ENCODE peak calls at places on chromosomes 7 and 10, in five cellular contexts. One of them, this sample, is unnamed. For H3K27me3, the result is how much of the 10 kb centered on the place peaks cover.

GRCh38 chr10:60549686-60550085 is 160.0 kb upstream of the ANK3 start:
- DNase-seq in uterus: no peak
- DNase-seq in body of pancreas: no peak
- DNase-seq in endothelial cell of umbilical vein: peak
- DNase-seq in WERI-Rb-1: no peak
- DNase-seq in this sample: no peak

GRCh38 chr7:134421998-134422397 is 36.9 kb downstream of the AKR1B1 start:
- DNase-seq in uterus: no peak
- DNase-seq in body of pancreas: no peak
- DNase-seq in endothelial cell of umbilical vein: peak
- DNase-seq in WERI-Rb-1: no peak
- DNase-seq in this sample: no peak

GRCh38 chr7:117941138-117941810 is 68.0 kb upstream of the CTTNBP2 start:
- DNase-seq in uterus: no peak
- DNase-seq in body of pancreas: no peak
- DNase-seq in endothelial cell of umbilical vein: no peak
- DNase-seq in WERI-Rb-1: no peak
- DNase-seq in this sample: no peak

GRCh38 chr7:18320971-18321567 is 174.5 kb upstream of the HDAC9 start:
- DNase-seq in uterus: no peak
- DNase-seq in body of pancreas: no peak
- DNase-seq in endothelial cell of umbilical vein: peak
- DNase-seq in WERI-Rb-1: no peak
- DNase-seq in this sample: no peak

GRCh38 chr10:132429281-132430230 is 32.6 kb downstream of the PWWP2B start:
- DNase-seq in uterus: no peak
- DNase-seq in body of pancreas: no peak
- DNase-seq in endothelial cell of umbilical vein: no peak
- DNase-seq in WERI-Rb-1: no peak
- DNase-seq in this sample: no peak

GRCh38 chr7:4880218-4880617 is 3.3 kb downstream of the RADIL start:
- DNase-seq in uterus: no peak
- DNase-seq in body of pancreas: no peak
- DNase-seq in endothelial cell of umbilical vein: no peak
- DNase-seq in WERI-Rb-1: no peak
- DNase-seq in this sample: peak

GRCh38 chr7:141280100-141280499 is 206.2 kb downstream of the TMEM178B start:
- DNase-seq in uterus: no peak
- DNase-seq in body of pancreas: no peak
- DNase-seq in endothelial cell of umbilical vein: no peak
- DNase-seq in WERI-Rb-1: no peak
- DNase-seq in this sample: no peak

GRCh38 chr7:131034166-131034881 is 293.4 kb upstream of the MKLN1 start:
- DNase-seq in uterus: no peak
- DNase-seq in body of pancreas: peak
- DNase-seq in endothelial cell of umbilical vein: no peak
- DNase-seq in WERI-Rb-1: no peak
- DNase-seq in this sample: no peak

GRCh38 chr10:124935946-124936345 is 6.0 kb upstream of the ZRANB1 start:
- DNase-seq in uterus: no peak
- DNase-seq in body of pancreas: no peak
- DNase-seq in endothelial cell of umbilical vein: no peak
- DNase-seq in WERI-Rb-1: no peak
- DNase-seq in this sample: no peak

GRCh38 chr10:80205478-80206276 is at the start of gene ANXA11:
- DNase-seq in uterus: peak
- DNase-seq in body of pancreas: peak
- DNase-seq in endothelial cell of umbilical vein: peak
- DNase-seq in WERI-Rb-1: peak
- DNase-seq in this sample: peak

GRCh38 chr7:24963218-24963617 is 16.8 kb downstream of the OSBPL3 start:
- DNase-seq in uterus: no peak
- DNase-seq in body of pancreas: peak
- DNase-seq in endothelial cell of umbilical vein: no peak
- DNase-seq in WERI-Rb-1: no peak
- DNase-seq in this sample: peak

GRCh38 chr10:132248455-132249231 is 59.1 kb downstream of the STK32C start:
- DNase-seq in uterus: no peak
- DNase-seq in body of pancreas: peak
- DNase-seq in endothelial cell of umbilical vein: peak
- DNase-seq in WERI-Rb-1: peak
- DNase-seq in this sample: no peak

GRCh38 chr7:115297651-115298050 is 375.8 kb downstream of the MDFIC start:
- DNase-seq in uterus: no peak
- DNase-seq in body of pancreas: peak
- DNase-seq in endothelial cell of umbilical vein: peak
- DNase-seq in WERI-Rb-1: no peak
- DNase-seq in this sample: peak

GRCh38 chr10:107163904-107164861 is at the start of gene SORCS1:
- DNase-seq in uterus: peak
- DNase-seq in body of pancreas: peak
- DNase-seq in endothelial cell of umbilical vein: no peak
- DNase-seq in WERI-Rb-1: peak
- DNase-seq in this sample: no peak

GRCh38 chr7:44471436-44471835 is 19.0 kb downstream of the NUDCD3 start:
- DNase-seq in uterus: no peak
- DNase-seq in body of pancreas: no peak
- DNase-seq in endothelial cell of umbilical vein: no peak
- DNase-seq in WERI-Rb-1: no peak
- DNase-seq in this sample: no peak

GRCh38 chr10:103764296-103765088 is 90.9 kb downstream of the SH3PXD2A start:
- DNase-seq in uterus: no peak
- DNase-seq in body of pancreas: no peak
- DNase-seq in endothelial cell of umbilical vein: no peak
- DNase-seq in WERI-Rb-1: no peak
- DNase-seq in this sample: no peak

GRCh38 chr7:71208881-71209280 is 76.9 kb downstream of the GALNT17 start:
- DNase-seq in uterus: no peak
- DNase-seq in body of pancreas: no peak
- DNase-seq in endothelial cell of umbilical vein: no peak
- DNase-seq in WERI-Rb-1: no peak
- DNase-seq in this sample: no peak

GRCh38 chr7:156776527-156776926 is 116.5 kb downstream of the LMBR1 start:
- DNase-seq in uterus: no peak
- DNase-seq in body of pancreas: no peak
- DNase-seq in endothelial cell of umbilical vein: no peak
- DNase-seq in WERI-Rb-1: no peak
- DNase-seq in this sample: no peak

GRCh38 chr7:98357751-98358161 is 43.1 kb downstream of the BAIAP2L1 start:
- DNase-seq in uterus: peak
- DNase-seq in body of pancreas: peak
- DNase-seq in endothelial cell of umbilical vein: peak
- DNase-seq in WERI-Rb-1: no peak
- DNase-seq in this sample: peak

GRCh38 chr10:119479532-119479931 is 63.0 kb downstream of the RGS10 start:
- DNase-seq in uterus: no peak
- DNase-seq in body of pancreas: no peak
- DNase-seq in endothelial cell of umbilical vein: no peak
- DNase-seq in WERI-Rb-1: no peak
- DNase-seq in this sample: no peak

GRCh38 chr7:21412291-21412896 is 15.5 kb upstream of the SP4 start:
- DNase-seq in uterus: no peak
- DNase-seq in body of pancreas: no peak
- DNase-seq in endothelial cell of umbilical vein: no peak
- DNase-seq in WERI-Rb-1: no peak
- DNase-seq in this sample: no peak

GRCh38 chr7:28626629-28627262 is 214.4 kb downstream of the CREB5 start:
- DNase-seq in uterus: peak
- DNase-seq in body of pancreas: peak
- DNase-seq in endothelial cell of umbilical vein: peak
- DNase-seq in WERI-Rb-1: peak
- DNase-seq in this sample: no peak

GRCh38 chr10:35412900-35413491 is 76.7 kb downstream of the CCNY start:
- DNase-seq in uterus: no peak
- DNase-seq in body of pancreas: no peak
- DNase-seq in endothelial cell of umbilical vein: peak
- DNase-seq in WERI-Rb-1: no peak
- DNase-seq in this sample: no peak

GRCh38 chr7:130063036-130063435 is 7.3 kb upstream of the KLHDC10 start:
- DNase-seq in uterus: no peak
- DNase-seq in body of pancreas: peak
- DNase-seq in endothelial cell of umbilical vein: peak
- DNase-seq in WERI-Rb-1: peak
- DNase-seq in this sample: peak

GRCh38 chr10:93077860-93078337 is 4.2 kb downstream of the CYP26A1 start:
- DNase-seq in uterus: no peak
- DNase-seq in body of pancreas: no peak
- DNase-seq in endothelial cell of umbilical vein: no peak
- DNase-seq in WERI-Rb-1: no peak
- DNase-seq in this sample: no peak

GRCh38 chr10:93081296-93081695 is 7.6 kb downstream of the CYP26A1 start:
- DNase-seq in uterus: no peak
- DNase-seq in body of pancreas: no peak
- DNase-seq in endothelial cell of umbilical vein: no peak
- DNase-seq in WERI-Rb-1: no peak
- DNase-seq in this sample: no peak

GRCh38 chr10:93081834-93082233 is 8.1 kb downstream of the CYP26A1 start:
- DNase-seq in uterus: no peak
- DNase-seq in body of pancreas: no peak
- DNase-seq in endothelial cell of umbilical vein: no peak
- DNase-seq in WERI-Rb-1: no peak
- DNase-seq in this sample: no peak

GRCh38 chr10:93080350-93081046 is 6.8 kb downstream of the CYP26A1 start:
- DNase-seq in uterus: no peak
- DNase-seq in body of pancreas: peak
- DNase-seq in endothelial cell of umbilical vein: no peak
- DNase-seq in WERI-Rb-1: peak
- DNase-seq in this sample: no peak

GRCh38 chr10:93079663-93080349 is 6.1 kb downstream of the CYP26A1 start:
- DNase-seq in uterus: no peak
- DNase-seq in body of pancreas: no peak
- DNase-seq in endothelial cell of umbilical vein: no peak
- DNase-seq in WERI-Rb-1: no peak
- DNase-seq in this sample: no peak
- H3K4me3 ChIP-seq in uterus: no peak
- H3K4me3 ChIP-seq in body of pancreas: no peak
- H3K4me3 ChIP-seq in endothelial cell of umbilical vein: no peak
- H3K4me3 ChIP-seq in WERI-Rb-1: peak
- H3K4me3 ChIP-seq in this sample: no peak

DNA sequence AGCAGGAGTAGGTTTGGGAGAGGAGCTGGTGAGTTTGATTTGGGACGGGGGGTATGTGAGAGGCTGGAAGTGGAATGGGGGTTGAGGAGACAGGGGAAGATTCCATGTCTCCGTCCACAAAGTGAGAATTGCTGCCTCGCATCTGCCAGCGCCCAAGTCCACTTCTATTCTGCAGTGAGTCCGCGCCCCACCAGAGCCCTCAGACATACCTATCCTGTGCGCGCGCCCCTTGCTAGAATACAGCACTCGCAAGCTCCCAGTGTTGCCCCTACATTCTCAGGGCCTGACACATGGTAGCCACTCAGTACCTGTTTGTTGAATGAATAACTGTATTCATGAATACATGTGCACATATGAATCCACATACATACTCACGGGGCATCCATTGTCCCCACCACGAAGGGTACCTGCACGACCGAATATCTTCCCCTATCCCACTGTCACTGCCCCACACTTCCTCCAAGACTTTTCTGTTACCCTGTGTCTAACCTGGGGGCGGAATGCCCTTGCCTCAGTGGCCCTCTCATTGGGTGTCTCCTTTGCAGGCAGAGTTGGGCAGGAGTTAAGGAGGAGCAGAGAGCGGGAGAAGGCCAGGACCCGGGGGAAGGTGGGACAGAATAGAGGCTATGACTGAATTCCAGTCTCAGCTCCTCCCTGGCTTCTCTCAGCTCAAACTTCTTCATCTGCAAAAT is 19.9 kb downstream of the POLL start:
- DNase-seq in uterus: no peak
- DNase-seq in body of pancreas: no peak
- DNase-seq in endothelial cell of umbilical vein: no peak
- DNase-seq in WERI-Rb-1: no peak
- DNase-seq in this sample: no peak
- H3K27me3 ChIP-seq in uterus: under half
- H3K27me3 ChIP-seq in body of pancreas: under half
- H3K27me3 ChIP-seq in endothelial cell of umbilical vein: under half
- H3K27me3 ChIP-seq in WERI-Rb-1: under half
- H3K27me3 ChIP-seq in this sample: under half

DNA sequence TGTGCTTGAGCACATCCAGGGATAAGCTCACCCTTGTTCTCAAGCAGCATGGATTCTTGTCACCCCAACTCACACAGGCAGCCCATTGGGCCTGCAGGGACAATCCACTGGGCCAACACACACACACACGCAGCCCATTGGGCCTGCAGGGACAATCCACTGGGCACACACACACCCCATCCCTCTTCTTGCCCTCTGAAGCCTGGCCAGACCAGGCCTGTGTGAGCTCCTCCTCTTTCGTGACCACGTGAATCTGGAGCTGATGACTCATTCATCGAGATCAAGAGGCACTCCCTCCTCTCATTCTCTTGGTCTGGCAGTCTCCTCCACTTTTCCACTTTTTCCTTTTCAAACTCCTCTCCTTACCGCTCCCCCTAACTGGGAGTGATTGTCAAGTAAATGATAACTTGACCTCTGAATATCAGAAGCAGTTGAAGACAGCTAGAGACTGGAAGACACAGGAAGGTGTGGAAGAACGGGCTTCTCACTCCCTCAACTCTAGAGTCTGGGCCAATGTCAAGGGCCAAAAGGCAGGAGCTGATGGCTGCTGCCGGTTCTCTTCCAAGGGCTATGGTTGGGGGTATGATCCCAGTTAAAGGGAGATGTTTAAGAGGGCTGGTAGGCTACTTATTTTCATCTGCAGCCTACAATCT is 89.7 kb downstream of the HIPK2 start:
- DNase-seq in uterus: no peak
- DNase-seq in body of pancreas: no peak
- DNase-seq in endothelial cell of umbilical vein: no peak
- DNase-seq in WERI-Rb-1: no peak
- DNase-seq in this sample: no peak
- H3K27ac ChIP-seq in uterus: no peak
- H3K27ac ChIP-seq in body of pancreas: no peak
- H3K27ac ChIP-seq in endothelial cell of umbilical vein: no peak
- H3K27ac ChIP-seq in WERI-Rb-1: no peak
- H3K27ac ChIP-seq in this sample: no peak

DNA sequence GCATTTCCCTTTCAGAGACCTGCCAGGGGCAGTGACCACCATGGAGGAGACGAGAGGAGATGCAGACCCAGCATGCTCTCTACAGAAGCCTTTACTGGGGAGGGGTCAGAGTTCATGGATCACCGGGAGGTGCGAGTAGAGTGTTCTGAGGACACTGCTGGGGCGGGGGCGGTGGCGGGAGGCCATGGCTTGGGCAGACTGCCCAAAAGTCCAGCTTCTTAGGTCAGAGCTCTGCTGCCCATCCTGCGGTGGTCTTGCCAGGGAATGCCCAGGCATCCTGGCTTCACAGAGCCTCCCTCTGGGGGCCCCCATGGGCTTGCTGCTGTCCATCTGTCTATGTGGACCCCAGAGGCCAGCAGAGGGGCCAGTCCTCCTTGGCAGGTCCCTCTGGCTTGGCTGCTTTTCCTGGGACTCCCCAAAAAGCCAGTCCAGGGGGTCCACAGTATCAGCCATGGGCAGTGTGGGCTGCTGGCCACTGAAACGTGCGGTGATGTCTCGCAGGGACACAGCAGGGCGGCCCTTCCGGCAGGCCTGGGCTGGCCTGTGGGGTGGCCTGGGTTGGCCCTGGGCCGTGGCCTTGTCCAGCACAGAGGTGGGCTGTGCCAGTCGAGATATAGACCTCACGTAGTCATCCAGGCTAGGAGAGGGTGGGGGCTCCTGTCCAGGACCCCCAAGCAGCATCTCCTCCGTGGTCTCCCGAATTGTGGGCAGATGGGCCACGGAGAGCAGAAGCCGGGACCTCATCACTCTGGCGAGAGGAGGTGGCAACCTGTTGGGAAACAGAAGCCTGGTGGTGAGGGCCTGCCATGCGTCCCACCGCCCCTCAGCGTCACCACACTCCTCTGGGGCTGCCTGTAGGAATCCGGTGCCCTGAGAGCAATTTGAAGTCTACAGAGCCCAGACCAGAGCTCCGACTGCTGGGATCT is 1.1 kb downstream of the DEPP1 start:
- DNase-seq in uterus: peak
- DNase-seq in body of pancreas: peak
- DNase-seq in endothelial cell of umbilical vein: no peak
- DNase-seq in WERI-Rb-1: no peak
- DNase-seq in this sample: peak
- H3K4me3 ChIP-seq in uterus: peak
- H3K4me3 ChIP-seq in body of pancreas: peak
- H3K4me3 ChIP-seq in endothelial cell of umbilical vein: no peak
- H3K4me3 ChIP-seq in WERI-Rb-1: peak
- H3K4me3 ChIP-seq in this sample: peak

This sample was measured in aorta.